ENCODE peak calls at places on chromosomes 16 and 17, in five cellular contexts. Q is colonic mucosa, Y is HT-29, K is A549, F is LHCN-M2. B is an unnamed sample.

GRCh38 chr17:29169806-29170591 is 10.2 kb downstream of the MYO18A start:
- DNase-seq in Q (no peak), Y (no peak), K (no peak), F (no peak), B (no peak)

GRCh38 chr16:85263214-85263613 is 150.9 kb upstream of the CIBAR2 start:
- DNase-seq in Q (no peak), Y (no peak), K (no peak), F (no peak), B (no peak)

GRCh38 chr17:77322534-77323412 is 182.0 kb downstream of the SEC14L1 start:
- DNase-seq in Q (peak; percentile 68), Y (peak; percentile 78), K (peak; percentile 95), F (peak; percentile 99), B (peak; percentile 95)

GRCh38 chr17:28567604-28568003 is 3.7 kb downstream of the PIGS start:
- DNase-seq in Q (no peak), Y (no peak), K (no peak), F (no peak), B (no peak)

GRCh38 chr17:74012465-74012864 is 191.0 kb upstream of the RPL38 start:
- DNase-seq in Q (no peak), Y (no peak), K (no peak), F (no peak), B (no peak)

GRCh38 chr17:49454050-49454449 is 39.4 kb upstream of the PHB1 start:
- DNase-seq in Q (no peak), Y (no peak), K (peak; percentile 17), F (no peak), B (no peak)

GRCh38 chr17:58668598-58668935 is 23.3 kb downstream of the TEX14 start:
- DNase-seq in Q (no peak), Y (no peak), K (no peak), F (no peak), B (no peak)

GRCh38 chr17:44314869-44315661 is 6.7 kb downstream of the RUNDC3A start:
- DNase-seq in Q (no peak), Y (no peak), K (peak; percentile 73), F (no peak), B (peak; percentile 7)

GRCh38 chr16:88289549-88290344 is 93.0 kb upstream of the ZNF469 start:
- DNase-seq in Q (no peak), Y (no peak), K (no peak), F (no peak), B (no peak)

GRCh38 chr17:71505200-71505599 is 615.6 kb upstream of the SOX9 start:
- DNase-seq in Q (no peak), Y (no peak), K (no peak), F (no peak), B (no peak)

GRCh38 chr16:27923751-27924150 is 139.8 kb downstream of the GSG1L start:
- DNase-seq in Q (no peak), Y (no peak), K (no peak), F (no peak), B (no peak)

GRCh38 chr17:9151091-9151490 is 129.8 kb downstream of the NTN1 start:
- DNase-seq in Q (no peak), Y (no peak), K (no peak), F (no peak), B (no peak)

GRCh38 chr17:9443811-9444210 is 131.8 kb downstream of the STX8 start:
- DNase-seq in Q (no peak), Y (no peak), K (no peak), F (no peak), B (no peak)

GRCh38 chr17:58327363-58328194 is 1.0 kb downstream of the TSPOAP1 start:
- DNase-seq in Q (no peak), Y (no peak), K (no peak), F (no peak), B (no peak)

GRCh38 chr17:53765609-53766008 is 57.1 kb upstream of the KIF2B start:
- DNase-seq in Q (no peak), Y (no peak), K (no peak), F (peak; percentile 63), B (no peak)

GRCh38 chr17:81234506-81234855 is 4.4 kb downstream of the TEPSIN start:
- DNase-seq in Q (no peak), Y (no peak), K (no peak), F (no peak), B (no peak)

GRCh38 chr17:63113167-63113566 is 147.1 kb downstream of the TANC2 start:
- DNase-seq in Q (no peak), Y (peak; percentile 39), K (peak; percentile 22), F (peak; percentile 18), B (peak; percentile 31)

GRCh38 chr17:78935419-78936323 is 10.5 kb upstream of the TIMP2 start:
- DNase-seq in Q (peak; percentile 55), Y (no peak), K (peak; percentile 82), F (peak; percentile 97), B (peak; percentile 86)

GRCh38 chr17:933168-934083 is 46.1 kb downstream of the NXN start:
- DNase-seq in Q (no peak), Y (peak; percentile 73), K (peak; percentile 89), F (peak; percentile 80), B (peak; percentile 37)

GRCh38 chr17:1736348-1737281 is 6.1 kb upstream of the SERPINF2 start:
- DNase-seq in Q (no peak), Y (no peak), K (peak; percentile 66), F (peak; percentile 65), B (peak; percentile 91)

GRCh38 chr16:2450535-2450934 is 9.4 kb upstream of the TEDC2 start:
- DNase-seq in Q (no peak), Y (no peak), K (no peak), F (no peak), B (no peak)

GRCh38 chr16:79653337-79654000 is 52.9 kb upstream of the MAF start:
- DNase-seq in Q (peak; percentile 56), Y (no peak), K (no peak), F (no peak), B (no peak)

GRCh38 chr16:9607512-9608230 is 516.2 kb downstream of the HAPSTR1 start:
- DNase-seq in Q (no peak), Y (no peak), K (no peak), F (no peak), B (no peak)

GRCh38 chr16:23403547-23403946 is 49.4 kb downstream of the COG7 start:
- DNase-seq in Q (no peak), Y (no peak), K (no peak), F (peak; percentile 74), B (no peak)

GRCh38 chr16:87728026-87728425 is 37.8 kb downstream of the KLHDC4 start:
- DNase-seq in Q (no peak), Y (no peak), K (no peak), F (no peak), B (no peak)

GRCh38 chr16:28585674-28586073 is 11.2 kb downstream of the SULT1A2 start:
- DNase-seq in Q (peak; percentile 78), Y (peak; percentile 51), K (no peak), F (no peak), B (no peak)

GRCh38 chr17:76501018-76501826 is at the start of gene RHBDF2:
- DNase-seq in Q (peak; percentile 96), Y (peak; percentile 84), K (peak; percentile 87), F (peak; percentile 62), B (peak; percentile 83)

GRCh38 chr17:77610518-77610893 is 348.0 kb upstream of the TNRC6C start:
- DNase-seq in Q (no peak), Y (no peak), K (no peak), F (no peak), B (no peak)

GRCh38 chr16:50467943-50468748 is 80.0 kb upstream of the NKD1 start:
- DNase-seq in Q (no peak), Y (no peak), K (no peak), F (no peak), B (no peak)

GRCh38 chr16:12721841-12722467 is 81.7 kb downstream of the CPPED1 start:
- DNase-seq in Q (no peak), Y (no peak), K (no peak), F (no peak), B (no peak)

GRCh38 chr17:48317732-48318131 is 112.3 kb downstream of the SKAP1 start:
- DNase-seq in Q (no peak), Y (no peak), K (no peak), F (no peak), B (no peak)

GRCh38 chr16:81238296-81239011 is at the start of gene BCO1:
- DNase-seq in Q (peak; percentile 55), Y (peak; percentile 79), K (peak; percentile 63), F (peak; percentile 61), B (peak; percentile 75)

GRCh38 chr17:58995247-58995940 is 111.3 kb downstream of the TRIM37 start:
- DNase-seq in Q (no peak), Y (no peak), K (no peak), F (peak; percentile 17), B (no peak)

GRCh38 chr17:76772842-76773521 is 35.1 kb downstream of the MFSD11 start:
- DNase-seq in Q (no peak), Y (peak; percentile 43), K (peak; percentile 55), F (peak; percentile 84), B (peak; percentile 98)

B was measured in A673.